ENCODE peak calls at places on chromosomes 6 and 20, in four cellular contexts. P, A, H and B are unnamed samples.

GRCh38 chr6:112663705-112664104 is 316.6 kb downstream of the RFPL4B start:
- DNase-seq in P (no peak), A (no peak), H (no peak), B (no peak)

GRCh38 chr20:951384-952169 is 35.4 kb upstream of the ANGPT4 start:
- DNase-seq in H (no peak), A (no peak), P (no peak), B (no peak)

GRCh38 chr20:50670126-50670862 is 21.0 kb downstream of the RIPOR3 start:
- DNase-seq in H (no peak), A (no peak), P (no peak), B (no peak)

GRCh38 chr6:83055366-83055964 is 10.2 kb downstream of the UBE3D start:
- DNase-seq in A (no peak), H (peak; percentile 15), P (no peak), B (no peak)

GRCh38 chr6:35787266-35788218 is 6.7 kb downstream of the CLPSL1 start:
- DNase-seq in A (no peak), P (no peak), H (no peak), B (no peak)

GRCh38 chr6:37582309-37582708 is 82.6 kb upstream of the CCDC167 start:
- DNase-seq in P (no peak), A (no peak), H (no peak), B (no peak)

GRCh38 chr6:119022796-119023195 is 55.7 kb downstream of the FAM184A start:
- DNase-seq in A (no peak), H (no peak), P (no peak), B (no peak)

GRCh38 chr6:157300006-157300405 is 23.3 kb downstream of the TMEM242 start:
- DNase-seq in A (no peak), H (no peak), P (no peak), B (no peak)

GRCh38 chr6:155882527-155883333 is 427.1 kb upstream of the NOX3 start:
- DNase-seq in P (no peak), A (no peak), H (no peak), B (no peak)

GRCh38 chr6:128515550-128516513 is 4.6 kb downstream of the PTPRK start:
- DNase-seq in P (no peak), A (no peak), H (no peak), B (no peak)

GRCh38 chr6:167990016-167990945 is 7.2 kb upstream of the KIF25 start:
- DNase-seq in H (no peak), A (no peak), P (no peak), B (no peak)

GRCh38 chr6:83303426-83303825 is 110.3 kb downstream of the RWDD2A start:
- DNase-seq in P (no peak), H (no peak), A (no peak), B (no peak)

GRCh38 chr6:69865126-69865525 is 1.2 kb upstream of the COL19A1 start:
- DNase-seq in A (no peak), H (peak; percentile 14), P (no peak), B (no peak)

GRCh38 chr6:14148471-14148870 is 30.9 kb downstream of the CD83 start:
- DNase-seq in H (no peak), A (no peak), P (no peak), B (no peak)

GRCh38 chr20:10390709-10391108 is 43.3 kb downstream of the MKKS start:
- DNase-seq in P (no peak), A (no peak), H (no peak), B (no peak)

GRCh38 chr6:11381801-11382513 is 149.5 kb upstream of the NEDD9 start:
- DNase-seq in H (no peak), P (no peak), A (peak; percentile 34), B (no peak)

GRCh38 chr6:30169658-30170614 is 6.6 kb downstream of the TRIM15 start:
- DNase-seq in H (peak; percentile 10), A (no peak), P (no peak), B (no peak)